ENCODE peak calls at places on chromosomes 1 and 21, in seven cellular contexts. One of them, this sample, is unnamed. For H3K4me1 and H3K27me3, the result is how much of the 10 kb centered on the place peaks cover.

GRCh38 chr1:28078680-28079626 is 9.5 kb downstream of the EYA3 start:
- DNase-seq in right cardiac atrium: no peak
- DNase-seq in IMR-90: peak
- DNase-seq in psoas muscle: no peak
- DNase-seq in breast epithelium: no peak
- DNase-seq in fibroblast of lung: peak
- DNase-seq in HCT116: peak
- DNase-seq in this sample: peak

GRCh38 chr1:201327687-201328240 is 44.5 kb downstream of the PKP1 start:
- DNase-seq in breast epithelium: no peak
- DNase-seq in IMR-90: no peak
- DNase-seq in right cardiac atrium: no peak
- DNase-seq in psoas muscle: no peak
- DNase-seq in HCT116: no peak
- DNase-seq in fibroblast of lung: no peak
- DNase-seq in this sample: peak

GRCh38 chr1:15433471-15433870 is 4.8 kb upstream of the CTRC start:
- DNase-seq in right cardiac atrium: peak
- DNase-seq in HCT116: no peak
- DNase-seq in fibroblast of lung: no peak
- DNase-seq in breast epithelium: no peak
- DNase-seq in IMR-90: no peak
- DNase-seq in psoas muscle: no peak
- DNase-seq in this sample: no peak

GRCh38 chr1:151535326-151536271 is 4.5 kb upstream of the TUFT1 start:
- DNase-seq in fibroblast of lung: peak
- DNase-seq in HCT116: no peak
- DNase-seq in right cardiac atrium: no peak
- DNase-seq in psoas muscle: no peak
- DNase-seq in IMR-90: peak
- DNase-seq in breast epithelium: no peak
- DNase-seq in this sample: no peak

GRCh38 chr1:225878282-225878681 is 3.9 kb downstream of the TMEM63A start:
- DNase-seq in HCT116: no peak
- DNase-seq in breast epithelium: no peak
- DNase-seq in right cardiac atrium: no peak
- DNase-seq in psoas muscle: no peak
- DNase-seq in fibroblast of lung: no peak
- DNase-seq in IMR-90: no peak
- DNase-seq in this sample: no peak

GRCh38 chr1:103948526-103948925 is 198.8 kb downstream of the AMY1C start:
- DNase-seq in breast epithelium: no peak
- DNase-seq in right cardiac atrium: no peak
- DNase-seq in HCT116: no peak
- DNase-seq in psoas muscle: no peak
- DNase-seq in fibroblast of lung: no peak
- DNase-seq in IMR-90: no peak
- DNase-seq in this sample: no peak

GRCh38 chr1:201322653-201323510 is 39.6 kb downstream of the PKP1 start:
- DNase-seq in psoas muscle: no peak
- DNase-seq in HCT116: no peak
- DNase-seq in breast epithelium: no peak
- DNase-seq in right cardiac atrium: no peak
- DNase-seq in fibroblast of lung: no peak
- DNase-seq in IMR-90: no peak
- DNase-seq in this sample: no peak

GRCh38 chr1:84253891-84254290 is 47.6 kb upstream of the SAMD13 start:
- DNase-seq in HCT116: peak
- DNase-seq in IMR-90: peak
- DNase-seq in psoas muscle: peak
- DNase-seq in fibroblast of lung: peak
- DNase-seq in breast epithelium: no peak
- DNase-seq in right cardiac atrium: peak
- DNase-seq in this sample: peak

GRCh38 chr1:173301507-173301906 is 94.4 kb upstream of the TNFSF4 start:
- DNase-seq in HCT116: no peak
- DNase-seq in IMR-90: no peak
- DNase-seq in breast epithelium: no peak
- DNase-seq in fibroblast of lung: peak
- DNase-seq in right cardiac atrium: no peak
- DNase-seq in psoas muscle: no peak
- DNase-seq in this sample: peak

GRCh38 chr1:83118472-83118871 is 880.5 kb downstream of the TTLL7 start:
- DNase-seq in IMR-90: no peak
- DNase-seq in right cardiac atrium: no peak
- DNase-seq in breast epithelium: no peak
- DNase-seq in psoas muscle: no peak
- DNase-seq in HCT116: no peak
- DNase-seq in fibroblast of lung: no peak
- DNase-seq in this sample: peak

GRCh38 chr1:31183927-31184554 is 55.6 kb downstream of the NKAIN1 start:
- DNase-seq in IMR-90: peak
- DNase-seq in fibroblast of lung: no peak
- DNase-seq in breast epithelium: no peak
- DNase-seq in right cardiac atrium: no peak
- DNase-seq in psoas muscle: no peak
- DNase-seq in HCT116: peak
- DNase-seq in this sample: no peak

GRCh38 chr1:80171101-80171500 is 1164.6 kb upstream of the ADGRL4 start:
- DNase-seq in IMR-90: no peak
- DNase-seq in HCT116: no peak
- DNase-seq in right cardiac atrium: no peak
- DNase-seq in fibroblast of lung: peak
- DNase-seq in breast epithelium: no peak
- DNase-seq in psoas muscle: no peak
- DNase-seq in this sample: no peak

GRCh38 chr1:70674981-70675685 is 264.1 kb downstream of the CTH start:
- DNase-seq in fibroblast of lung: no peak
- DNase-seq in HCT116: no peak
- DNase-seq in breast epithelium: no peak
- DNase-seq in psoas muscle: no peak
- DNase-seq in right cardiac atrium: no peak
- DNase-seq in IMR-90: no peak
- DNase-seq in this sample: no peak

GRCh38 chr21:38241029-38241740 is 15.6 kb upstream of the KCNJ15 start:
- DNase-seq in right cardiac atrium: peak
- DNase-seq in fibroblast of lung: peak
- DNase-seq in HCT116: no peak
- DNase-seq in breast epithelium: no peak
- DNase-seq in IMR-90: no peak
- DNase-seq in psoas muscle: no peak
- DNase-seq in this sample: no peak

GRCh38 chr1:183711691-183712401 is 58.7 kb upstream of the APOBEC4 start:
- DNase-seq in psoas muscle: no peak
- DNase-seq in HCT116: no peak
- DNase-seq in IMR-90: peak
- DNase-seq in right cardiac atrium: no peak
- DNase-seq in breast epithelium: no peak
- DNase-seq in fibroblast of lung: peak
- DNase-seq in this sample: peak

GRCh38 chr1:7703321-7704213 is 67.5 kb upstream of the VAMP3 start:
- DNase-seq in fibroblast of lung: no peak
- DNase-seq in IMR-90: no peak
- DNase-seq in HCT116: no peak
- DNase-seq in psoas muscle: no peak
- DNase-seq in right cardiac atrium: peak
- DNase-seq in breast epithelium: no peak
- DNase-seq in this sample: no peak

GRCh38 chr1:150178543-150178942 is 28.8 kb downstream of the PLEKHO1 start:
- DNase-seq in fibroblast of lung: no peak
- DNase-seq in right cardiac atrium: no peak
- DNase-seq in psoas muscle: no peak
- DNase-seq in HCT116: no peak
- DNase-seq in IMR-90: no peak
- DNase-seq in breast epithelium: no peak
- DNase-seq in this sample: no peak

GRCh38 chr1:115632251-115633026 is 9.3 kb upstream of the VANGL1 start:
- DNase-seq in breast epithelium: no peak
- DNase-seq in IMR-90: no peak
- DNase-seq in right cardiac atrium: no peak
- DNase-seq in psoas muscle: no peak
- DNase-seq in HCT116: no peak
- DNase-seq in fibroblast of lung: no peak
- DNase-seq in this sample: no peak

GRCh38 chr1:112674986-112675727 is 698 bp downstream of the MOV10 start:
- DNase-seq in right cardiac atrium: peak
- DNase-seq in psoas muscle: peak
- DNase-seq in HCT116: no peak
- DNase-seq in IMR-90: peak
- DNase-seq in fibroblast of lung: no peak
- DNase-seq in breast epithelium: no peak
- DNase-seq in this sample: no peak

GRCh38 chr1:58874327-58874726 is 90.5 kb upstream of the JUN start:
- DNase-seq in psoas muscle: no peak
- DNase-seq in breast epithelium: no peak
- DNase-seq in IMR-90: no peak
- DNase-seq in right cardiac atrium: no peak
- DNase-seq in HCT116: no peak
- DNase-seq in fibroblast of lung: no peak
- DNase-seq in this sample: no peak
- H3K27ac ChIP-seq in psoas muscle: peak
- H3K27ac ChIP-seq in breast epithelium: peak
- H3K27ac ChIP-seq in IMR-90: peak
- H3K27ac ChIP-seq in right cardiac atrium: peak
- H3K27ac ChIP-seq in HCT116: no peak
- H3K27ac ChIP-seq in fibroblast of lung: peak
- H3K27ac ChIP-seq in this sample: peak

DNA sequence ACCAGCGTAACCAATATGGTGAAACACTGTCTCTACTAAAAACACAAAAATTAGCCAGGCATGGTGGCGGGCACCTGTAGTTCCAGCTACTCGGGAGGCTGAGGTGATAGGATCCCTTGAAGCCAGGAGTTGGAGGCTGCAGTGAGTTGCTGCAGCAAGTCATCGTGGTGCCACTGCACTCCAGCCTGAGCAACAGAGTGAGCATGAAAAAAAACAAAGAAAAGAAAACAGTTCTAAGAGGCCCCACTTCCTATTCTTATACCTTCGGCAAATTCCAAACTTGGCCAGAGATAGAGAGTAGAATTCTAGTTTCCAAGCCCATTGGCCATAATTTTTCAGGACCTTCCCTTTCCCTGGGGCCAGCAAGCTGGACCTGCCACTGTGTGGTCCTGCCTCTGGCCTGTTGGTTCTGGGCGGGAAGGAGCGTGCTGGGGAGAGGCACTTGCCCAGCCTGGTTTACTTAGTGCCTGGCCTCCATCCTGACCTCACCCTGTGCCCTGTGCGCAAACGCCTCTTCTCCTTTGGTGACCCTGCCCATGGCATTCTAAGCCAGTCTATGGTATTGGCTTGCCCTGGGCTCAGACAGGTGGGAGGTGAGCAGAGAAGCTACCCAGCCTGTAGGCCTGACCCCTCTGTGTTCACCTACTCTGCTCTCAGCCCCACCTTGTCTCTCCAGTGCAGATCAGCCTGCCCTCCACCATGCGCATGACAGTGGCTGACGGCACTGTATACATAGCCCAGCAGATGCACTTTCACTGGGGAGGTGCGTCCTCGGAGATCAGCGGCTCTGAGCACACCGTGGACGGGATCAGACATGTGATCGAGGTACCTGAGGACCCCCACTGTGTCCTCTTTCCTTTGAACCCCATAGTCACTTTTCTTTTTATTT is 11.0 kb downstream of the CA6 start:
- DNase-seq in HCT116: no peak
- DNase-seq in fibroblast of lung: no peak
- DNase-seq in right cardiac atrium: no peak
- DNase-seq in psoas muscle: no peak
- DNase-seq in IMR-90: no peak
- DNase-seq in breast epithelium: no peak
- DNase-seq in this sample: no peak
- H3K4me1 ChIP-seq in HCT116: under half
- H3K4me1 ChIP-seq in fibroblast of lung: under half
- H3K4me1 ChIP-seq in right cardiac atrium: under half
- H3K4me1 ChIP-seq in psoas muscle: under half
- H3K4me1 ChIP-seq in IMR-90: under half
- H3K4me1 ChIP-seq in breast epithelium: under half
- H3K4me1 ChIP-seq in this sample: under half

DNA sequence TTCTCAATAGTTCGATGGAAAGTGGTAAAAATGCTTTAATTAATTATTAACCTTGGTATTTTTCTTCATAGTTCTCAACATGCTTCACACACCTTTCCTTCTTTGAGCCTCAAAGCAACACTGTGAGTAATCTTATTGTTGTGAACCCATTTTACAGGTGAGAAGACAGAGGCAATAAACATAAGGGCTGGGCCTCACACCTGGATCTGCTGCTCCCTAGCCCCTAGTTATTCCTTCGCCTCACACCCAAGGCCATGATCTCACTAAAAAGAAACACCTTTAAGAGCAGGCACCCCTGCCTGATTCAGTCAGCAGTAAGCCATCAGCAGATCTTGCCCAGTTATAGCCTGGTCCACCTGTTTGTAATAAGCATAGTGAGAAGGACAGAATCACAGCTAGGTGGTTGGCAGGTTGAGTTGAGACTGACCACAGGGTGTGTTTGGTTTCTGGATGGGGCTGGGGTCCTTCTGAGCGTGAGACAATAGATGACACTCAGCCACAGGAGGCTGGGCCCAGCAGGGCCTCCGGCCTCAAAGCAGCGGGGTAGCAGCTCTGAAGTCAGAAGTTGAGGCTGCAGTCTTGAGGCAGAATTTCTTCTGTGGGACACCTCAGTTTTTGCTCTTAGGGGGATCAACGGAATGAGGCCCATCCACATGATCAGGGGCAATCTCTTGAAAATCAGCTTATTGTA is 203.9 kb downstream of the RHOU start:
- DNase-seq in IMR-90: no peak
- DNase-seq in HCT116: no peak
- DNase-seq in fibroblast of lung: no peak
- DNase-seq in breast epithelium: no peak
- DNase-seq in psoas muscle: no peak
- DNase-seq in right cardiac atrium: no peak
- DNase-seq in this sample: no peak
- H3K27me3 ChIP-seq in IMR-90: under half
- H3K27me3 ChIP-seq in HCT116: under half
- H3K27me3 ChIP-seq in fibroblast of lung: under half
- H3K27me3 ChIP-seq in breast epithelium: under half
- H3K27me3 ChIP-seq in psoas muscle: under half
- H3K27me3 ChIP-seq in right cardiac atrium: under half
- H3K27me3 ChIP-seq in this sample: under half

GRCh38 chr1:94047914-94048313 is 73.0 kb downstream of the ABCA4 start:
- DNase-seq in IMR-90: no peak
- DNase-seq in psoas muscle: no peak
- DNase-seq in HCT116: no peak
- DNase-seq in breast epithelium: no peak
- DNase-seq in fibroblast of lung: no peak
- DNase-seq in right cardiac atrium: no peak
- DNase-seq in this sample: no peak
- H3K27ac ChIP-seq in IMR-90: no peak
- H3K27ac ChIP-seq in psoas muscle: peak
- H3K27ac ChIP-seq in HCT116: no peak
- H3K27ac ChIP-seq in breast epithelium: peak
- H3K27ac ChIP-seq in fibroblast of lung: no peak
- H3K27ac ChIP-seq in right cardiac atrium: peak
- H3K27ac ChIP-seq in this sample: no peak

GRCh38 chr1:164719676-164720075 is 160.7 kb downstream of the PBX1 start:
- DNase-seq in IMR-90: no peak
- DNase-seq in right cardiac atrium: no peak
- DNase-seq in HCT116: no peak
- DNase-seq in psoas muscle: no peak
- DNase-seq in fibroblast of lung: no peak
- DNase-seq in breast epithelium: no peak
- DNase-seq in this sample: no peak
- H3K4me1 ChIP-seq in IMR-90: under half
- H3K4me1 ChIP-seq in right cardiac atrium: under half
- H3K4me1 ChIP-seq in HCT116: under half
- H3K4me1 ChIP-seq in psoas muscle: half or more
- H3K4me1 ChIP-seq in fibroblast of lung: under half
- H3K4me1 ChIP-seq in breast epithelium: under half
- H3K4me1 ChIP-seq in this sample: under half

This sample was measured in foreskin keratinocyte.